ENCODE peak calls at places on chromosomes 13 and 19, in ten cellular contexts. S is aorta, W is esophagus squamous epithelium, H is substantia nigra, Y is ascending aorta, P is heart right ventricle, U is upper lobe of right lung, B is AG04450, N is left ventricle myocardium inferior, Q is PC-9. M is an unnamed sample.

GRCh38 chr13:98752942-98753290 is 444 bp upstream of the SLC15A1 start:
- DNase-seq in S (no peak), W (no peak), H (no peak), Y (no peak), P (no peak), U (no peak), B (no peak), N (no peak), Q (no peak), M (no peak)

GRCh38 chr13:97627566-97627965 is 193.6 kb downstream of the RAP2A start:
- DNase-seq in S (no peak), W (no peak), H (no peak), Y (peak; percentile 10), P (peak; percentile 25), U (no peak), B (peak; percentile 79), N (peak; percentile 43), Q (peak; percentile 66), M (no peak)

GRCh38 chr19:21046489-21046888 is 26.0 kb downstream of the ZNF430 start:
- DNase-seq in S (no peak), W (no peak), H (no peak), Y (no peak), P (no peak), U (no peak), B (no peak), N (no peak), Q (no peak), M (no peak)

GRCh38 chr13:39602277-39602613 is 748 bp downstream of the LHFPL6 start:
- DNase-seq in S (no peak), W (no peak), H (no peak), Y (no peak), P (no peak), U (no peak), B (no peak), N (no peak), Q (no peak), M (no peak)

GRCh38 chr13:46858163-46858562 is 38.7 kb downstream of the HTR2A start:
- DNase-seq in S (no peak), W (no peak), H (no peak), Y (no peak), P (no peak), U (no peak), B (no peak), N (no peak), Q (no peak), M (no peak)

GRCh38 chr19:30799854-30800755 is 427.9 kb downstream of the ZNF536 start:
- DNase-seq in S (no peak), W (no peak), H (no peak), Y (no peak), P (peak; percentile 58), U (peak; percentile 74), B (no peak), N (peak; percentile 44), Q (peak; percentile 17), M (peak; percentile 60)

GRCh38 chr13:72686766-72687165 is 40.7 kb downstream of the MZT1 start:
- DNase-seq in S (no peak), W (no peak), H (no peak), Y (no peak), P (no peak), U (no peak), B (no peak), N (no peak), Q (no peak), M (no peak)

GRCh38 chr13:22014469-22014868 is 343.6 kb downstream of the FGF9 start:
- DNase-seq in S (no peak), W (no peak), H (no peak), Y (no peak), P (no peak), U (no peak), B (no peak), N (no peak), Q (no peak), M (no peak)

GRCh38 chr19:44232867-44233266 is 20.5 kb downstream of the ZNF227 start:
- DNase-seq in S (no peak), W (no peak), H (no peak), Y (no peak), P (no peak), U (no peak), B (no peak), N (no peak), Q (no peak), M (no peak)

GRCh38 chr19:32359581-32359980 is 14.2 kb downstream of the ZNF507 start:
- DNase-seq in S (no peak), W (no peak), H (no peak), Y (no peak), P (no peak), U (no peak), B (no peak), N (no peak), Q (no peak), M (no peak)

GRCh38 chr13:110403315-110403714 is 96.2 kb downstream of the COL4A2 start:
- DNase-seq in S (no peak), W (no peak), H (no peak), Y (no peak), P (no peak), U (no peak), B (peak; percentile 44), N (no peak), Q (no peak), M (no peak)

GRCh38 chr13:99312493-99312883 is 5.3 kb upstream of the GPR183 start:
- DNase-seq in S (no peak), W (peak; percentile 23), H (peak; percentile 60), Y (peak; percentile 44), P (peak; percentile 31), U (peak; percentile 71), B (no peak), N (peak; percentile 45), Q (no peak), M (peak; percentile 75)

GRCh38 chr19:10852098-10852800 is 4.0 kb downstream of the C19orf38 start:
- DNase-seq in S (no peak), W (no peak), H (no peak), Y (no peak), P (no peak), U (no peak), B (peak; percentile 49), N (no peak), Q (peak; percentile 37), M (no peak)

GRCh38 chr13:113631341-113632095 is 26.5 kb downstream of the ATP4B start:
- DNase-seq in S (peak; percentile 62), W (no peak), H (no peak), Y (no peak), P (no peak), U (peak; percentile 58), B (no peak), N (peak; percentile 8), Q (no peak), M (peak; percentile 34)

GRCh38 chr13:42363941-42364612 is 92.1 kb downstream of the AKAP11 start:
- DNase-seq in S (no peak), W (no peak), H (no peak), Y (no peak), P (no peak), U (no peak), B (no peak), N (no peak), Q (peak; percentile 2), M (no peak)

DNA sequence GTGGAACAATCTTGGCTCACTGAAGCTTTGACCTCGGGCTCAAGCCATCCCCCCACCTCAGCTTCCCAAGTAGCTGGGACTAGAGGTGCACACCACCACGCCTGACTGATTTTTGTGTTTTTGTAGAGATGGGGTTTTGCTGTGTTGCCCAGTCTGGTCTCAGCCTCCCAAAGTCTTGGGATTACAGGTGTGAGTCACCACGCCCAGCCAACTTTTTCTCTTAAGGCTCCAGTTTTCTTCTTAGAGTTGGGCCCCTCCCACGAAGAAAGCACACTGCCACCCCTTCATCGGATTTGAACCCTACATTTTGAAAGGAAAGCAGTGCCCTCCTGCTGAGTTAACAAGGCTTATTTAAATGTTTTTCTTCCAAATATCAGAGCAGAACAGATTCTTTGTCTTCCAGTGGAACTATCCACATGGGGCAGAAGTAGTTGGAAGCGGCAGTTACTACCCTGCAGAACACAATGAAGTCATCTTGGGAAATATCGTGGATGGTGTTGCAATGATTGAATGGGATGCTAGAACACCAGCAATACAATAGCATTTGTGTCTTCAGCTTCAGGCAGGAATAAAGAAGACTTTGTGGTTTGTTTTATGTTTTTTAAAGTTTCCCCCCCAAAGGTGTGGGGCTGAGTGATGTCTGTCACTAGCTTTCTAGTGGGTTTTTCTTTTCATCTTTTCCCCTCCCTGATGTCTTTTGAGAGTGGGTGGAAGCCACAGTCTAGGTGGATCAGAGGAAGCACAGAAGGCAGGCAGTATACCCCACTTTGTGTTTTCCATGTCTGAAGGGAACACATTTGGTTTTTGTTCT is 8.9 kb downstream of the ACTN4 start:
- DNase-seq in S (no peak), W (no peak), H (peak; percentile 47), Y (no peak), P (no peak), U (no peak), B (no peak), N (no peak), Q (no peak), M (no peak)
- H3K27ac ChIP-seq in S (peak overlapping the region; percentile 70), W (peak overlapping the region; percentile 99), H (peak overlapping the region; percentile 80), Y (peak overlapping the region; percentile 92), P (peak overlapping the region; percentile 99), U (peak overlapping the region; percentile 90), B (peak overlapping the region; percentile 53), N (peak overlapping the region; percentile 95), Q (peak overlapping the region; percentile 99), M (peak overlapping the region; percentile 85)

DNA sequence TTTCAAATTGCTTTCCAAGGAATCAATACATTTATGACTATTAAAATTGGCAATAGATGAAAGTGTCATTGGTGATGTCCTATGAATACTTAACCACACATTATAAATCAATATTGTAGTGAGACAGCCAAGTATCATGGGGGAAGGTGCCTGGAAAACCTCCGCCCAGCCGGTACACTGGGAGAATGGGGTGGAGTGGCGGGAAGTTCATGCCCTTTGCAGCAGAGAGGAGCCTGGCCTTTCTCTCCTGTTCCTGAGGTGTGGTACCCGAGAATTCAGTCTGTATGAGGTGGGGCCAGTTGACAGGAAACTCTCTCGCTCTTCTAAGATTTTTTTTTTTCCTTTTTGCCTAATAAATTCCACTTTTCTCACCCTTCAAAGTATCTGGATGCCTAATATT is 25.4 kb upstream of the ABCC4 start:
- DNase-seq in S (no peak), W (no peak), H (no peak), Y (no peak), P (no peak), U (no peak), B (no peak), N (no peak), Q (no peak), M (no peak)
- H3K27ac ChIP-seq in S (no peak overlapping the region), W (no peak overlapping the region), H (no peak overlapping the region), Y (no peak overlapping the region), P (no peak overlapping the region), U (no peak overlapping the region), B (no peak overlapping the region), N (no peak overlapping the region), Q (no peak overlapping the region), M (no peak overlapping the region)

DNA sequence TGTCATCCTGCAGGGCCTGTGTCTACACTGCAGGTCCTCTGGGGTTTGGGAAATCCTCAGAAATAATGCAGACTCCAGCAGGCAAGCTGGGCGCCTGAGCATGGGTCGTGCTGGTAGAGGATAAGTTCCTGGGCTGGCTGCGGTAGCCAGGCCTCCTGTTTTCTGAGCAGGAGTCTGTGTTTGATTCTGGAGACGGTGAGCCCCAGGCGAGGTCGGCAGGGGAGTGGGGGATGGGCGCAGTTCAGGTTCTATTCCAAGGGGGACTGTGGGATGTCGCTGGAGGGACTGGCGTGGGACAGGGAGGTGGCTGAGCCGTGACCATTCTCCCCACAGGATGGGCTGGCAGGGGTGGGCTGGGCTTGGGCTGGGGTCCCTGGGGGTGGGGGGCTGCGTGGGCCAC is 154.7 kb downstream of the KDM4B start:
- DNase-seq in S (no peak), W (no peak), H (no peak), Y (no peak), P (no peak), U (no peak), B (no peak), N (no peak), Q (no peak), M (no peak)
- H3K27ac ChIP-seq in S (no peak overlapping the region), W (no peak overlapping the region), H (no peak overlapping the region), Y (no peak overlapping the region), P (no peak overlapping the region), U (no peak overlapping the region), B (no peak overlapping the region), N (no peak overlapping the region), Q (no peak overlapping the region), M (no peak overlapping the region)

GRCh38 chr19:55635856-55636440 is 4.9 kb upstream of the ZNF580 start:
- DNase-seq in S (peak; percentile 25), W (no peak), H (no peak), Y (no peak), P (peak; percentile 3), U (no peak), B (no peak), N (no peak), Q (no peak), M (no peak)
- H3K27ac ChIP-seq in S (peak overlapping the region; percentile 45), W (peak overlapping the region; percentile 99), H (peak overlapping the region; percentile 90), Y (peak overlapping the region; percentile 98), P (peak overlapping the region; percentile 83), U (peak overlapping the region; percentile 100), B (peak overlapping the region; percentile 11), N (peak overlapping the region; percentile 98), Q (no peak overlapping the region), M (peak overlapping the region; percentile 99)